ENCODE peak calls at places on chromosomes 11 and 22, in six cellular contexts. E, S, O, C, D and G are unnamed samples.

GRCh38 chr11:65423516-65424199 is 1.1 kb downstream of the NEAT1 start:
- DNase-seq in S (no peak), E (no peak), O (no peak), D (no peak), C (peak), G (no peak)

GRCh38 chr11:107777094-107777493 is 65.2 kb upstream of the SLN start:
- DNase-seq in O (no peak), D (no peak), E (no peak), S (no peak), C (no peak), G (no peak)

GRCh38 chr22:49168219-49168813 is 659.4 kb downstream of the BRD1 start:
- DNase-seq in S (no peak), O (no peak), D (no peak), E (no peak), C (no peak), G (no peak)

GRCh38 chr11:133835258-133836075 is 9.8 kb downstream of the SPATA19 start:
- DNase-seq in C (peak), D (no peak), E (peak), S (peak), O (peak), G (peak)

GRCh38 chr11:36736103-36736502 is 138.1 kb upstream of the RAG2 start:
- DNase-seq in E (no peak), C (no peak), O (no peak), S (no peak), D (no peak), G (no peak)

GRCh38 chr11:64675417-64676252 is 47.4 kb downstream of the NRXN2 start:
- DNase-seq in S (no peak), E (no peak), O (peak), C (no peak), D (no peak), G (peak)

GRCh38 chr11:32003335-32003734 is 87.5 kb upstream of the RCN1 start:
- DNase-seq in S (no peak), E (no peak), C (no peak), D (no peak), O (no peak), G (no peak)

GRCh38 chr22:45551310-45552016 is 48.8 kb downstream of the FBLN1 start:
- DNase-seq in E (no peak), S (no peak), D (no peak), C (no peak), O (no peak), G (no peak)

GRCh38 chr11:36249271-36249670 is 40.0 kb downstream of the COMMD9 start:
- DNase-seq in D (no peak), S (no peak), C (no peak), O (peak), E (no peak), G (no peak)

GRCh38 chr22:36303874-36304273 is 50.9 kb downstream of the APOL1 start:
- DNase-seq in O (no peak), D (no peak), S (no peak), E (no peak), C (no peak), G (no peak)

GRCh38 chr11:126440792-126441514 is 85.5 kb downstream of the ST3GAL4 start:
- DNase-seq in D (peak), O (peak), E (peak), C (peak), S (peak), G (peak)

GRCh38 chr11:122399375-122399774 is 256.1 kb upstream of the UBASH3B start:
- DNase-seq in E (no peak), D (no peak), C (no peak), S (no peak), O (no peak), G (no peak)

GRCh38 chr11:45233121-45233803 is 52.9 kb downstream of the SYT13 start:
- DNase-seq in S (peak), O (peak), E (peak), D (no peak), C (peak), G (peak)

GRCh38 chr11:44777537-44778199 is 50.9 kb downstream of the TSPAN18 start:
- DNase-seq in C (no peak), O (no peak), S (no peak), D (no peak), E (no peak), G (no peak)

GRCh38 chr11:35304393-35304790 is 115.0 kb downstream of the SLC1A2 start:
- DNase-seq in S (no peak), C (no peak), E (no peak), D (no peak), O (peak), G (peak)

GRCh38 chr11:91174734-91175133 is 951.9 kb upstream of the CHORDC1 start:
- DNase-seq in C (no peak), S (no peak), E (no peak), D (no peak), O (no peak), G (no peak)

GRCh38 chr22:21937821-21938070 is 14.9 kb downstream of the PPM1F start:
- DNase-seq in E (no peak), O (no peak), D (no peak), C (no peak), S (no peak), G (no peak)

GRCh38 chr11:75557649-75558494 is 4.2 kb upstream of the SERPINH1 start:
- DNase-seq in D (no peak), E (no peak), C (no peak), O (peak), S (no peak), G (no peak)